ENCODE peak calls at places on chromosomes 7 and 10, in eight cellular contexts. U is GM04504, Y is cardiac muscle cell, C is NCI-H460, M is cardiac fibroblast, L is spleen, H is HEK293T, J is breast epithelium. T is an unnamed sample.

GRCh38 chr7:97215556-97215955 is 98.1 kb downstream of the SDHAF3 start:
- DNase-seq in U (no peak), Y (no peak), C (no peak), M (no peak), L (no peak), H (no peak), J (no peak), T (no peak)

GRCh38 chr10:90577569-90577968 is 280.3 kb downstream of the HTR7 start:
- DNase-seq in U (no peak), Y (no peak), C (no peak), M (no peak), L (no peak), H (no peak), J (no peak), T (no peak)

GRCh38 chr10:131710142-131710861 is 190.5 kb upstream of the PPP2R2D start:
- DNase-seq in U (no peak), Y (no peak), C (no peak), M (no peak), L (peak; percentile 56), H (no peak), J (no peak), T (no peak)

GRCh38 chr7:93249749-93250148 is 17.6 kb downstream of the VPS50 start:
- DNase-seq in U (no peak), Y (peak; percentile 81), C (no peak), M (peak; percentile 60), L (no peak), H (no peak), J (no peak), T (no peak)

GRCh38 chr10:11670311-11670825 is 58.9 kb upstream of the USP6NL start:
- DNase-seq in U (no peak), Y (no peak), C (no peak), M (no peak), L (peak; percentile 58), H (no peak), J (no peak), T (peak; percentile 28)

GRCh38 chr10:123995461-123996131 is 97.8 kb downstream of the CHST15 start:
- DNase-seq in U (peak; percentile 39), Y (peak; percentile 87), C (peak; percentile 60), M (peak; percentile 83), L (peak; percentile 91), H (peak; percentile 61), J (peak; percentile 51), T (no peak)

GRCh38 chr7:117281562-117281961 is 41.3 kb downstream of the WNT2 start:
- DNase-seq in U (no peak), Y (peak; percentile 15), C (no peak), M (peak; percentile 16), L (no peak), H (no peak), J (no peak), T (no peak)

GRCh38 chr10:98391578-98391991 is 23.4 kb downstream of the PYROXD2 start:
- DNase-seq in U (no peak), Y (peak; percentile 56), C (no peak), M (peak; percentile 60), L (no peak), H (no peak), J (peak; percentile 70), T (peak; percentile 86)

GRCh38 chr10:89475567-89475966 is 59.8 kb downstream of the SLC16A12 start:
- DNase-seq in U (no peak), Y (no peak), C (no peak), M (peak; percentile 53), L (no peak), H (no peak), J (no peak), T (no peak)

GRCh38 chr10:118986815-118987790 is 42.4 kb upstream of the NANOS1 start:
- DNase-seq in U (no peak), Y (no peak), C (no peak), M (no peak), L (no peak), H (no peak), J (no peak), T (no peak)

GRCh38 chr10:114565066-114565465 is 93.0 kb downstream of the ABLIM1 start:
- DNase-seq in U (peak; percentile 15), Y (no peak), C (no peak), M (no peak), L (no peak), H (no peak), J (no peak), T (no peak)

GRCh38 chr10:46264737-46265368 is 21.9 kb upstream of the ANTXRL start:
- DNase-seq in U (no peak), Y (no peak), C (no peak), M (no peak), L (peak; percentile 61), H (no peak), J (peak; percentile 16), T (no peak)

GRCh38 chr7:18638594-18639452 is 143.3 kb downstream of the HDAC9 start:
- DNase-seq in U (peak; percentile 71), Y (peak; percentile 85), C (peak; percentile 19), M (peak; percentile 86), L (no peak), H (no peak), J (no peak), T (no peak)

GRCh38 chr7:74083928-74084721 is 521 bp downstream of the LIMK1 start:
- DNase-seq in U (no peak), Y (peak; percentile 44), C (no peak), M (peak; percentile 50), L (no peak), H (peak; percentile 51), J (no peak), T (peak; percentile 85)

GRCh38 chr10:96721207-96721572 is 876 bp upstream of the PIK3AP1 start:
- DNase-seq in U (no peak), Y (no peak), C (no peak), M (no peak), L (no peak), H (no peak), J (no peak), T (no peak)

GRCh38 chr10:114932945-114933344 is 5.0 kb upstream of the TRUB1 start:
- DNase-seq in U (no peak), Y (no peak), C (no peak), M (no peak), L (no peak), H (no peak), J (no peak), T (no peak)

GRCh38 chr10:8321990-8322389 is 267.5 kb downstream of the GATA3 start:
- DNase-seq in U (no peak), Y (no peak), C (no peak), M (no peak), L (no peak), H (no peak), J (no peak), T (no peak)

GRCh38 chr7:28685291-28685659 is 272.9 kb downstream of the TRIL start:
- DNase-seq in U (no peak), Y (no peak), C (no peak), M (no peak), L (peak; percentile 84), H (no peak), J (peak; percentile 68), T (no peak)

GRCh38 chr7:134901389-134902020 is 84.8 kb upstream of the AGBL3 start:
- DNase-seq in U (no peak), Y (no peak), C (no peak), M (no peak), L (no peak), H (no peak), J (no peak), T (no peak)

GRCh38 chr10:84296071-84296981 is 32.1 kb upstream of the CCSER2 start:
- DNase-seq in U (no peak), Y (peak; percentile 42), C (peak; percentile 30), M (peak; percentile 52), L (no peak), H (no peak), J (no peak), T (no peak)

GRCh38 chr7:7495171-7495570 is 40.5 kb downstream of the COL28A1 start:
- DNase-seq in U (no peak), Y (no peak), C (no peak), M (no peak), L (no peak), H (no peak), J (no peak), T (no peak)

GRCh38 chr7:95859434-95859833 is 87.1 kb downstream of the DYNC1I1 start:
- DNase-seq in U (peak; percentile 54), Y (peak; percentile 7), C (no peak), M (peak; percentile 22), L (no peak), H (no peak), J (no peak), T (peak; percentile 26)

GRCh38 chr7:155392726-155393570 is 65.0 kb upstream of the EN2 start:
- DNase-seq in U (no peak), Y (no peak), C (no peak), M (no peak), L (peak; percentile 9), H (no peak), J (no peak), T (no peak)

GRCh38 chr10:127302343-127302742 is 106.0 kb upstream of the INSYN2A start:
- DNase-seq in U (no peak), Y (no peak), C (no peak), M (no peak), L (no peak), H (no peak), J (no peak), T (no peak)

GRCh38 chr7:154682003-154682402 is 320.9 kb downstream of the PAXIP1 start:
- DNase-seq in U (no peak), Y (no peak), C (no peak), M (no peak), L (no peak), H (no peak), J (no peak), T (no peak)

GRCh38 chr7:129110575-129111376 is 33.7 kb upstream of the TSPAN33 start:
- DNase-seq in U (no peak), Y (no peak), C (peak; percentile 24), M (peak; percentile 10), L (no peak), H (no peak), J (peak; percentile 56), T (peak; percentile 71)

GRCh38 chr10:51683031-51683830 is 16.2 kb downstream of the CSTF2T start:
- DNase-seq in U (peak; percentile 67), Y (peak; percentile 78), C (no peak), M (peak; percentile 84), L (no peak), H (no peak), J (no peak), T (peak; percentile 71)

GRCh38 chr7:36473454-36474282 is 84.0 kb downstream of the ANLN start:
- DNase-seq in U (no peak), Y (peak; percentile 48), C (peak; percentile 30), M (peak; percentile 24), L (no peak), H (peak; percentile 59), J (no peak), T (no peak)

GRCh38 chr7:46450871-46451270 is 529.8 kb upstream of the IGFBP3 start:
- DNase-seq in U (no peak), Y (no peak), C (no peak), M (no peak), L (no peak), H (no peak), J (no peak), T (no peak)

GRCh38 chr7:22725585-22725984 is 1.4 kb upstream of the IL6 start:
- DNase-seq in U (no peak), Y (peak; percentile 15), C (no peak), M (peak; percentile 29), L (no peak), H (peak; percentile 42), J (no peak), T (no peak)

GRCh38 chr10:4344544-4344994 is 481.4 kb upstream of the AKR1E2 start:
- DNase-seq in U (peak; percentile 99), Y (peak; percentile 99), C (peak; percentile 95), M (peak; percentile 99), L (no peak), H (no peak), J (peak; percentile 58), T (no peak)

GRCh38 chr7:127189074-127189473 is 63.7 kb downstream of the GRM8 start:
- DNase-seq in U (no peak), Y (no peak), C (no peak), M (no peak), L (no peak), H (no peak), J (no peak), T (no peak)

T was measured in kidney.